ENCODE peak calls at places on chromosomes 7 and 10, in nine cellular contexts. One of them, this sample, is unnamed.

GRCh38 chr10:115711306-115711705 is 561.7 kb downstream of the GFRA1 start:
- DNase-seq in retinal pigment epithelial cell: no peak
- DNase-seq in AG04450: no peak
- DNase-seq in spleen: no peak
- DNase-seq in AG09309: no peak
- DNase-seq in MM.1S: no peak
- DNase-seq in dorsolateral prefrontal cortex: no peak
- DNase-seq in pancreas: no peak
- DNase-seq in sigmoid colon: no peak
- DNase-seq in this sample: no peak

GRCh38 chr10:113540845-113541553 is 11.9 kb upstream of the HABP2 start:
- DNase-seq in spleen: no peak
- DNase-seq in AG09309: no peak
- DNase-seq in AG04450: no peak
- DNase-seq in pancreas: no peak
- DNase-seq in dorsolateral prefrontal cortex: no peak
- DNase-seq in retinal pigment epithelial cell: no peak
- DNase-seq in sigmoid colon: no peak
- DNase-seq in MM.1S: no peak
- DNase-seq in this sample: no peak

GRCh38 chr10:131773989-131774343 is 126.8 kb upstream of the PPP2R2D start:
- DNase-seq in spleen: no peak
- DNase-seq in pancreas: no peak
- DNase-seq in dorsolateral prefrontal cortex: no peak
- DNase-seq in AG09309: no peak
- DNase-seq in AG04450: no peak
- DNase-seq in MM.1S: no peak
- DNase-seq in retinal pigment epithelial cell: no peak
- DNase-seq in sigmoid colon: peak
- DNase-seq in this sample: no peak

GRCh38 chr7:51430480-51431086 is 114.0 kb upstream of the COBL start:
- DNase-seq in pancreas: no peak
- DNase-seq in dorsolateral prefrontal cortex: peak
- DNase-seq in spleen: no peak
- DNase-seq in AG09309: peak
- DNase-seq in sigmoid colon: no peak
- DNase-seq in MM.1S: peak
- DNase-seq in retinal pigment epithelial cell: no peak
- DNase-seq in AG04450: no peak
- DNase-seq in this sample: peak

GRCh38 chr7:99244942-99245341 is 27.7 kb upstream of the MYH16 start:
- DNase-seq in AG04450: no peak
- DNase-seq in dorsolateral prefrontal cortex: no peak
- DNase-seq in retinal pigment epithelial cell: no peak
- DNase-seq in spleen: no peak
- DNase-seq in pancreas: no peak
- DNase-seq in sigmoid colon: no peak
- DNase-seq in MM.1S: no peak
- DNase-seq in AG09309: no peak
- DNase-seq in this sample: no peak

GRCh38 chr10:112663181-112663879 is 216.3 kb downstream of the VTI1A start:
- DNase-seq in dorsolateral prefrontal cortex: no peak
- DNase-seq in AG09309: peak
- DNase-seq in pancreas: no peak
- DNase-seq in spleen: no peak
- DNase-seq in AG04450: no peak
- DNase-seq in MM.1S: no peak
- DNase-seq in retinal pigment epithelial cell: no peak
- DNase-seq in sigmoid colon: no peak
- DNase-seq in this sample: no peak

GRCh38 chr7:3154881-3155494 is 111.3 kb upstream of the CARD11 start:
- DNase-seq in pancreas: peak
- DNase-seq in spleen: peak
- DNase-seq in retinal pigment epithelial cell: no peak
- DNase-seq in AG09309: peak
- DNase-seq in sigmoid colon: peak
- DNase-seq in AG04450: peak
- DNase-seq in dorsolateral prefrontal cortex: no peak
- DNase-seq in MM.1S: peak
- DNase-seq in this sample: peak

GRCh38 chr7:139738101-139738489 is 39.7 kb downstream of the HIPK2 start:
- DNase-seq in MM.1S: no peak
- DNase-seq in dorsolateral prefrontal cortex: no peak
- DNase-seq in pancreas: no peak
- DNase-seq in AG09309: no peak
- DNase-seq in sigmoid colon: no peak
- DNase-seq in spleen: no peak
- DNase-seq in retinal pigment epithelial cell: no peak
- DNase-seq in AG04450: no peak
- DNase-seq in this sample: no peak

GRCh38 chr10:73262105-73262730 is 9.8 kb upstream of the MRPS16 start:
- DNase-seq in pancreas: no peak
- DNase-seq in sigmoid colon: no peak
- DNase-seq in AG09309: peak
- DNase-seq in AG04450: peak
- DNase-seq in MM.1S: no peak
- DNase-seq in spleen: no peak
- DNase-seq in retinal pigment epithelial cell: no peak
- DNase-seq in dorsolateral prefrontal cortex: no peak
- DNase-seq in this sample: no peak

GRCh38 chr10:88889559-88890337 is 9.7 kb downstream of the STAMBPL1 start:
- DNase-seq in AG04450: no peak
- DNase-seq in dorsolateral prefrontal cortex: no peak
- DNase-seq in spleen: no peak
- DNase-seq in pancreas: no peak
- DNase-seq in sigmoid colon: no peak
- DNase-seq in AG09309: no peak
- DNase-seq in MM.1S: no peak
- DNase-seq in retinal pigment epithelial cell: no peak
- DNase-seq in this sample: peak

GRCh38 chr10:119337796-119338432 is 130.5 kb downstream of the GRK5 start:
- DNase-seq in sigmoid colon: no peak
- DNase-seq in dorsolateral prefrontal cortex: no peak
- DNase-seq in retinal pigment epithelial cell: no peak
- DNase-seq in AG04450: no peak
- DNase-seq in AG09309: no peak
- DNase-seq in pancreas: no peak
- DNase-seq in spleen: no peak
- DNase-seq in MM.1S: no peak
- DNase-seq in this sample: no peak

GRCh38 chr10:29189272-29189671 is 99.6 kb upstream of the LYZL1 start:
- DNase-seq in spleen: no peak
- DNase-seq in AG09309: peak
- DNase-seq in pancreas: no peak
- DNase-seq in dorsolateral prefrontal cortex: no peak
- DNase-seq in MM.1S: no peak
- DNase-seq in sigmoid colon: no peak
- DNase-seq in retinal pigment epithelial cell: no peak
- DNase-seq in AG04450: no peak
- DNase-seq in this sample: no peak

GRCh38 chr10:98309366-98310355 is 41.7 kb upstream of the LOXL4 start:
- DNase-seq in dorsolateral prefrontal cortex: peak
- DNase-seq in MM.1S: no peak
- DNase-seq in pancreas: peak
- DNase-seq in spleen: no peak
- DNase-seq in retinal pigment epithelial cell: peak
- DNase-seq in AG09309: peak
- DNase-seq in sigmoid colon: peak
- DNase-seq in AG04450: peak
- DNase-seq in this sample: no peak

GRCh38 chr10:130021373-130021950 is 57.4 kb upstream of the EBF3 start:
- DNase-seq in retinal pigment epithelial cell: no peak
- DNase-seq in AG04450: peak
- DNase-seq in AG09309: peak
- DNase-seq in dorsolateral prefrontal cortex: no peak
- DNase-seq in pancreas: no peak
- DNase-seq in spleen: no peak
- DNase-seq in sigmoid colon: no peak
- DNase-seq in MM.1S: no peak
- DNase-seq in this sample: no peak

GRCh38 chr7:38492010-38492409 is 139.2 kb downstream of the AMPH start:
- DNase-seq in sigmoid colon: no peak
- DNase-seq in dorsolateral prefrontal cortex: no peak
- DNase-seq in AG09309: no peak
- DNase-seq in spleen: no peak
- DNase-seq in pancreas: no peak
- DNase-seq in retinal pigment epithelial cell: no peak
- DNase-seq in AG04450: no peak
- DNase-seq in MM.1S: no peak
- DNase-seq in this sample: no peak

GRCh38 chr7:121042195-121042594 is 53.7 kb downstream of the CPED1 start:
- DNase-seq in spleen: no peak
- DNase-seq in MM.1S: no peak
- DNase-seq in dorsolateral prefrontal cortex: no peak
- DNase-seq in pancreas: no peak
- DNase-seq in sigmoid colon: no peak
- DNase-seq in retinal pigment epithelial cell: no peak
- DNase-seq in AG09309: no peak
- DNase-seq in AG04450: no peak
- DNase-seq in this sample: no peak
- H3K4me3 ChIP-seq in spleen: no peak
- H3K4me3 ChIP-seq in MM.1S: no peak
- H3K4me3 ChIP-seq in dorsolateral prefrontal cortex: no peak
- H3K4me3 ChIP-seq in pancreas: no peak
- H3K4me3 ChIP-seq in sigmoid colon: no peak
- H3K4me3 ChIP-seq in retinal pigment epithelial cell: no peak
- H3K4me3 ChIP-seq in AG09309: no peak
- H3K4me3 ChIP-seq in AG04450: no peak
- H3K4me3 ChIP-seq in this sample: no peak

GRCh38 chr7:97421307-97421905 is 303.9 kb downstream of the SDHAF3 start:
- DNase-seq in pancreas: no peak
- DNase-seq in retinal pigment epithelial cell: no peak
- DNase-seq in sigmoid colon: no peak
- DNase-seq in dorsolateral prefrontal cortex: no peak
- DNase-seq in AG04450: no peak
- DNase-seq in spleen: no peak
- DNase-seq in MM.1S: no peak
- DNase-seq in AG09309: no peak
- DNase-seq in this sample: no peak

GRCh38 chr7:97419898-97420297 is 302.4 kb downstream of the SDHAF3 start:
- DNase-seq in MM.1S: no peak
- DNase-seq in pancreas: no peak
- DNase-seq in AG04450: no peak
- DNase-seq in dorsolateral prefrontal cortex: no peak
- DNase-seq in retinal pigment epithelial cell: no peak
- DNase-seq in sigmoid colon: no peak
- DNase-seq in spleen: no peak
- DNase-seq in AG09309: no peak
- DNase-seq in this sample: no peak

GRCh38 chr7:97422046-97422445 is 304.5 kb downstream of the SDHAF3 start:
- DNase-seq in dorsolateral prefrontal cortex: no peak
- DNase-seq in MM.1S: no peak
- DNase-seq in retinal pigment epithelial cell: no peak
- DNase-seq in AG04450: no peak
- DNase-seq in AG09309: no peak
- DNase-seq in spleen: no peak
- DNase-seq in sigmoid colon: no peak
- DNase-seq in pancreas: no peak
- DNase-seq in this sample: no peak

DNA sequence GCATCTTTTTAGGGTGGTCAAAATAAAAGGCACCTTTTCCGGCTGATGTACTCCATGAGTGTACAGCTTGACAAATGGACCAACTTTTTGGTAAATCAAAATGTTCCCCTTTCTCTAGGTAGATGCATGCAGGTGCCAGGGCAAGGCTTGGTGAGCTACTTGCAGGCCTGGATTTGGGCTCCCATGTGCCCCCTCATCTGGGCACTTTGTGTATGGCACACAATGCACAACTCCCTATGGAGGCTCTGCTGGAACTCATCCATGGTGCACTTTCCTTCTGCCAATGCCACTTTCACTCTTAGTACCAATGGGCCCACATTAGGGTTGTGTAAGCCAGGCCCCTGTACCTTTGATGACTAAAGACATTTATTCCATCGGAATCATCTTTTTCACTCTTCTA is 300.8 kb downstream of the SDHAF3 start:
- DNase-seq in AG09309: no peak
- DNase-seq in dorsolateral prefrontal cortex: no peak
- DNase-seq in AG04450: no peak
- DNase-seq in MM.1S: no peak
- DNase-seq in spleen: no peak
- DNase-seq in sigmoid colon: no peak
- DNase-seq in retinal pigment epithelial cell: no peak
- DNase-seq in pancreas: no peak
- DNase-seq in this sample: no peak
- TF ChIP-seq CTCF in AG09309: no peak
- TF ChIP-seq CTCF in dorsolateral prefrontal cortex: no peak
- TF ChIP-seq CTCF in AG04450: no peak
- TF ChIP-seq CTCF in MM.1S: no peak
- TF ChIP-seq CTCF in spleen: no peak
- TF ChIP-seq CTCF in sigmoid colon: no peak
- TF ChIP-seq CTCF in retinal pigment epithelial cell: no peak
- TF ChIP-seq CTCF in pancreas: no peak
- TF ChIP-seq CTCF in this sample: peak

GRCh38 chr7:1168422-1168821 is 8.4 kb upstream of the ZFAND2A start:
- DNase-seq in spleen: no peak
- DNase-seq in dorsolateral prefrontal cortex: no peak
- DNase-seq in retinal pigment epithelial cell: no peak
- DNase-seq in pancreas: no peak
- DNase-seq in AG04450: no peak
- DNase-seq in AG09309: no peak
- DNase-seq in MM.1S: no peak
- DNase-seq in sigmoid colon: no peak
- DNase-seq in this sample: no peak

GRCh38 chr7:1170741-1171501 is 10.9 kb upstream of the ZFAND2A start:
- DNase-seq in retinal pigment epithelial cell: no peak
- DNase-seq in AG09309: no peak
- DNase-seq in MM.1S: no peak
- DNase-seq in AG04450: no peak
- DNase-seq in pancreas: no peak
- DNase-seq in spleen: no peak
- DNase-seq in dorsolateral prefrontal cortex: no peak
- DNase-seq in sigmoid colon: no peak
- DNase-seq in this sample: no peak

GRCh38 chr7:1164436-1164835 is 4.4 kb upstream of the ZFAND2A start:
- DNase-seq in AG04450: no peak
- DNase-seq in spleen: no peak
- DNase-seq in sigmoid colon: no peak
- DNase-seq in AG09309: no peak
- DNase-seq in dorsolateral prefrontal cortex: no peak
- DNase-seq in pancreas: no peak
- DNase-seq in MM.1S: no peak
- DNase-seq in retinal pigment epithelial cell: no peak
- DNase-seq in this sample: no peak

GRCh38 chr7:1172666-1173523 is 12.9 kb upstream of the ZFAND2A start:
- DNase-seq in dorsolateral prefrontal cortex: no peak
- DNase-seq in pancreas: no peak
- DNase-seq in AG09309: no peak
- DNase-seq in AG04450: no peak
- DNase-seq in sigmoid colon: no peak
- DNase-seq in retinal pigment epithelial cell: no peak
- DNase-seq in MM.1S: no peak
- DNase-seq in spleen: no peak
- DNase-seq in this sample: no peak

GRCh38 chr7:1169409-1170368 is 9.7 kb upstream of the ZFAND2A start:
- DNase-seq in retinal pigment epithelial cell: no peak
- DNase-seq in AG04450: no peak
- DNase-seq in AG09309: no peak
- DNase-seq in spleen: peak
- DNase-seq in sigmoid colon: peak
- DNase-seq in dorsolateral prefrontal cortex: peak
- DNase-seq in MM.1S: peak
- DNase-seq in pancreas: peak
- DNase-seq in this sample: no peak
- H3K4me3 ChIP-seq in retinal pigment epithelial cell: peak
- H3K4me3 ChIP-seq in AG04450: peak
- H3K4me3 ChIP-seq in AG09309: peak
- H3K4me3 ChIP-seq in spleen: peak
- H3K4me3 ChIP-seq in sigmoid colon: peak
- H3K4me3 ChIP-seq in dorsolateral prefrontal cortex: peak
- H3K4me3 ChIP-seq in MM.1S: peak
- H3K4me3 ChIP-seq in pancreas: peak
- H3K4me3 ChIP-seq in this sample: no peak

GRCh38 chr7:134255814-134256213 is 60.9 kb downstream of the SLC35B4 start:
- DNase-seq in AG04450: no peak
- DNase-seq in retinal pigment epithelial cell: no peak
- DNase-seq in MM.1S: no peak
- DNase-seq in spleen: no peak
- DNase-seq in dorsolateral prefrontal cortex: no peak
- DNase-seq in AG09309: no peak
- DNase-seq in sigmoid colon: no peak
- DNase-seq in pancreas: no peak
- DNase-seq in this sample: no peak
- TF ChIP-seq CTCF in AG04450: no peak
- TF ChIP-seq CTCF in retinal pigment epithelial cell: no peak
- TF ChIP-seq CTCF in MM.1S: no peak
- TF ChIP-seq CTCF in spleen: no peak
- TF ChIP-seq CTCF in dorsolateral prefrontal cortex: no peak
- TF ChIP-seq CTCF in AG09309: no peak
- TF ChIP-seq CTCF in sigmoid colon: no peak
- TF ChIP-seq CTCF in pancreas: no peak
- TF ChIP-seq CTCF in this sample: no peak